ENCODE peak calls at places on chromosomes 7 and 10, in four cellular contexts. I is WTC11, J is HepG2, N is K562. Y is an unnamed sample.

GRCh38 chr10:2856598-2856997 is 210.8 kb upstream of the PFKP start:
- DNase-seq in N (no peak), I (no peak), J (no peak), Y (no peak)

GRCh38 chr10:6383099-6383812 is 180.5 kb downstream of the PFKFB3 start:
- DNase-seq in I (no peak), N (no peak), J (no peak), Y (no peak)

GRCh38 chr7:116273918-116274301 is 63.6 kb downstream of the TES start:
- DNase-seq in N (no peak), J (no peak), I (no peak), Y (no peak)

GRCh38 chr7:144738708-144739314 is 97.0 kb downstream of the TPK1 start:
- DNase-seq in I (no peak), N (peak), J (peak), Y (peak)

GRCh38 chr7:138551102-138551501 is 91.0 kb downstream of the TRIM24 start:
- DNase-seq in I (no peak), J (no peak), N (no peak), Y (no peak)

GRCh38 chr7:29626730-29627129 is 63.1 kb downstream of the PRR15 start:
- DNase-seq in N (no peak), J (no peak), I (no peak), Y (no peak)

GRCh38 chr7:65731129-65731528 is 141.7 kb upstream of the VKORC1L1 start:
- DNase-seq in I (no peak), N (no peak), J (no peak), Y (no peak)

GRCh38 chr7:34675749-34676374 is 17.8 kb downstream of the NPSR1 start:
- DNase-seq in J (peak), I (peak), N (peak), Y (peak)

GRCh38 chr7:156732091-156732621 is 91.6 kb downstream of the RNF32 start:
- DNase-seq in I (no peak), N (no peak), J (no peak), Y (no peak)

GRCh38 chr10:7239312-7239985 is 171.4 kb downstream of the SFMBT2 start:
- DNase-seq in I (no peak), N (no peak), J (no peak), Y (no peak)

GRCh38 chr7:26022578-26022977 is 129.4 kb upstream of the NFE2L3 start:
- DNase-seq in N (no peak), J (no peak), I (peak), Y (no peak)

GRCh38 chr7:30813466-30813865 is 42.2 kb downstream of the MINDY4 start:
- DNase-seq in I (no peak), N (no peak), J (no peak), Y (no peak)

GRCh38 chr10:86857097-86857825 is 100.2 kb downstream of the MMRN2 start:
- DNase-seq in I (no peak), N (no peak), J (no peak), Y (no peak)

GRCh38 chr10:64733980-64734379 is 1212.8 kb downstream of the REEP3 start:
- DNase-seq in J (peak), I (peak), N (no peak), Y (peak)

GRCh38 chr10:71229726-71230655 is 17.6 kb downstream of the UNC5B start:
- DNase-seq in J (no peak), N (no peak), I (no peak), Y (no peak)

GRCh38 chr10:125261491-125262186 is 101.3 kb upstream of the CTBP2 start:
- DNase-seq in I (no peak), N (no peak), J (no peak), Y (no peak)

GRCh38 chr7:142880886-142881505 is 4.5 kb downstream of the TRPV6 start:
- DNase-seq in J (peak), N (peak), I (peak), Y (peak)

GRCh38 chr10:108755661-108756060 is 1167.7 kb downstream of the XPNPEP1 start:
- DNase-seq in I (no peak), N (no peak), J (no peak), Y (no peak)

GRCh38 chr10:119518936-119519335 is 23.6 kb downstream of the RGS10 start:
- DNase-seq in J (no peak), N (no peak), I (no peak), Y (no peak)

GRCh38 chr10:131767716-131768115 is 133.1 kb upstream of the PPP2R2D start:
- DNase-seq in I (no peak), N (no peak), J (no peak), Y (no peak)

GRCh38 chr10:100554902-100555301 is 19.2 kb downstream of the HIF1AN start:
- DNase-seq in I (no peak), J (peak), N (no peak), Y (no peak)
- TF ChIP-seq ELF4 in I (no peak), J (no peak), N (no peak), Y (no peak)

GRCh38 chr7:568031-568680 is 48.5 kb upstream of the PDGFA start:
- DNase-seq in N (no peak), I (no peak), J (no peak), Y (no peak)

GRCh38 chr7:569071-569855 is 49.6 kb upstream of the PDGFA start:
- DNase-seq in J (no peak), I (no peak), N (no peak), Y (no peak)

GRCh38 chr7:567305-567883 is 47.7 kb upstream of the PDGFA start:
- DNase-seq in J (no peak), N (no peak), I (no peak), Y (no peak)

GRCh38 chr7:569996-570800 is 50.6 kb upstream of the PDGFA start:
- DNase-seq in N (no peak), J (no peak), I (no peak), Y (no peak)

DNA sequence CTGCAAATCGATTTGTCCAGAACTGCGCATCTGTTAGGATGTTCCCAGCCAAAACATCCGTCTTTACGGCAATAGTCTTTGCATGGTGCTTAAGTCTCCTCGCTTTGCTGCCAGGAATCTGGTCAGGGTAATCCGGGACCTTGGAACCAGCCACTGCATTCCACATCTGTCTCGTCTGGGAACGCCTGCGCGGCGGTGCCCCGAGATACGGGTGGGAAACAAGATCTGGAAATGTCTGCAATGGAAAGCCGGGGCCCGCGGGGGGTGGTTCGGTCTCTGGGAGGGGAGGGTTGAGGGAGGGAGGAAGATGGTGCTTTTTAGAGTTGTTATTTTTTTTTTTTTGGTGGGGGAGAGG is 49.0 kb upstream of the PDGFA start:
- DNase-seq in I (no peak), N (no peak), J (no peak), Y (no peak)
- TF ChIP-seq ELF4 in I (no peak), N (no peak), J (no peak), Y (no peak)

DNA sequence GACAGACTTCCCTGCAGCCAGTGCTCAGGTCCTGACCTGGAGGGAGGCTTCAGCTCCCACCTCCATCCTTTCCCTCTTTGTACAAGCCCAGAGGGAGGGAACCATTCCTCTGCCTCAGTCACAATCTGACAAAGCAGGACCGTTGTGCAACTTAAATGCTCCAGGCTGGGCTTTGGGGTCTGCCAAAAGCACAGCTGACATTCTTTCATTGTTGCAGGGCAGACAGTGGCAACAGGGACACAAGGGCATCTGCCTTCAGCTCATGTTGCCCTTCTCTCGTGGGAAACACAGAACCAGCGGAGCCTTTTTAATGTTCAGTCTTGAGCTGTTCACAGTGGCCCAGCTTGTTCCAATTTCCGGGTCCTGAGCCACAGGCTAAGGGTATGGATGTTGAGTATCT is 155.7 kb upstream of the TNS3 start:
- DNase-seq in I (no peak), N (no peak), J (no peak), Y (no peak)
- TF ChIP-seq ELF4 in I (no peak), N (no peak), J (no peak), Y (no peak)

DNA sequence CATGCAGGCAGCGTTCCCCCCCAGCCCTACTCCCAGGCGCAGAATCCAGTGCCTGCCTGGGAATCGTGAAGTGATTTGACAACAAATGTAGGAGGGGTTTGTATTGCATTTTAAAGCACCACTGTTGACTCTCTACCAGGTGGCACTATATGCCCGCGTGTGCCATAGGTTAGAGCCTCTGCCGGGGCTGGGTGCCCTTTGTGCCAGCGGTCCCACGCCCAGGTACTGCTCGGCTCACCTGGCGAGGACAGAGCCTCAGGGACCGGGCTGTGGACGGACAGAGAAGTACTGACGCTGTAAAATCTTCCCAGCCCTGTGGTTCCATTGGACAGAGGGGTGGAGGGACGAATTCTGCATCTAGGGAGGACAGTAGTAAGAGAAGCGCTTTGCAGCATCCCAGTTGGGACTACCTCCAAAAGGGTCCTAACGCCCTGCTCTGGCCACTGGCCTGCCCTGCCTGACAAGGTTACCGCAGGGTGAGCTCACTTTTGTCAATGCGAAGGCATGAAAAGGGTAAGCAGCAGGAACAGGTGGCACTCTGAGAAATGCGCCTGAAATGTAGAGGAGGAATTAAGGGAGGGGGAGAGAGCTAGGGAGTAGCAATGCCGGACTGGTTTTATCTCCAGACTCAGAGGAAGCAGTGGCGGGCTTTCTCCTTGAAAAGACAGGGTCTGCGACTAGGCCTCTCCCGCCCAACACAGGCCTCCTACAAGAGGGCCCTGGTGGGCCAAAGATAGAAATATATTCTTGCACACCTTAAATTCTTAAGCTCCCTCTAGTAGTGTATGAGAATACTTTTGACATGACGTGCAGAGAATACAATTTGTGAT is 858 bp upstream of the CACNA2D1 start:
- DNase-seq in I (peak), J (no peak), N (no peak), Y (peak)
- TF ChIP-seq ELF4 in I (no peak), J (no peak), N (no peak), Y (no peak)

DNA sequence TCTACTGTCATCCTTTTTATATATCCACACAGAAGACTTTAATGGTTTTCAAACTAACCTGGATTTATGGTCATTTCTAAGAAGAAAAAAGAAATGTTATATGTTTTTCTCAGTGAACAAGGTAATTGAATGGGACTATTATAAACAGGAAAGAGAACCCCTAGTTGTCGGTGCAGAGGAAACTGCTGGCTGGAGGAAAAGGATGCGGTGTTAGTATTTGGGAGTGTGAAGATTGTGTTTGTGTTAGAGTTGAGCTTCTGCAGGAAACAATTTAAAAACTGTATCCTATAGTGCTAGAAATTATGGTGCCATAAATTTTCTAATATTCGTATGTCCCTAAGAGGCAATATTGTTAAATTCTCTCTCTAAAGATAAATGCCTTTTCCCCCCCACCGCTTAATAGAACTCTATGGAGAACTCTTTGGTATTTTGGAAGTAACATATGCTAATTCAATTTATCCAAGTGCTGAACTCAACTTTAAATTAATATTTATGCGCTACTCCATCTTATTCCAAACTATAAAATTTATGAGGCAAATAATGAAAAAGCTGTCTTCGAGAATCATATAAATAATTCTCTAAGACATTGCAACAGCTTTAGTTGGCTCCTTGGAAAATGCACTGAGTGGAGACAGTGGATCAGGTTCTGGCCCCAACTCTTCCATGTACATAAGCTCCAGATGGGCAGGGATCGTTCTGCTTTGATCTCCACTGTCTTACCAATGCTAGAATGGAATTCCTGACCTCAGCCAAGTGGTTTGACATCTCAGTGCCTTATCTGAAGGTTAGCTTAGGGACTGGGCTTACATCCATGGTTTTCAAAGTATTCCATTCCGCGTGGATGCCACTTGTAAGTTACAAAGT is 5.6 kb downstream of the BZW2 start:
- DNase-seq in I (no peak), N (no peak), J (peak), Y (no peak)
- TF ChIP-seq ELF4 in I (no peak), N (no peak), J (no peak), Y (no peak)

GRCh38 chr7:134435161-134435920 is 23.6 kb downstream of the AKR1B1 start:
- DNase-seq in N (no peak), J (no peak), I (no peak), Y (no peak)
- TF ChIP-seq ELF4 in N (no peak), J (no peak), I (no peak), Y (no peak)

GRCh38 chr10:89600041-89600440 is 45.0 kb downstream of the PANK1 start:
- DNase-seq in J (no peak), N (no peak), I (no peak), Y (no peak)
- TF ChIP-seq ELF4 in J (no peak), N (no peak), I (no peak), Y (no peak)

GRCh38 chr7:130363156-130363847 is 17.0 kb upstream of the CPA1 start:
- DNase-seq in J (peak), I (no peak), N (no peak), Y (no peak)
- TF ChIP-seq ELF4 in J (no peak), I (no peak), N (no peak), Y (no peak)

GRCh38 chr7:147496209-147496608 is 1094.4 kb upstream of the C7orf33 start:
- DNase-seq in N (no peak), J (no peak), I (no peak), Y (no peak)

GRCh38 chr7:147497246-147497645 is 1093.3 kb upstream of the C7orf33 start:
- DNase-seq in J (no peak), N (no peak), I (no peak), Y (no peak)

GRCh38 chr7:147492621-147493020 is 1097.9 kb upstream of the C7orf33 start:
- DNase-seq in I (no peak), N (no peak), J (no peak), Y (no peak)

GRCh38 chr7:147498081-147498480 is 1092.5 kb upstream of the C7orf33 start:
- DNase-seq in J (no peak), N (no peak), I (no peak), Y (no peak)
- TF ChIP-seq ELF4 in J (no peak), N (no peak), I (no peak), Y (no peak)